ENCODE peak calls at places on chromosomes 5 and 9, in seven cellular contexts. C, N, H, V, B, O and P are unnamed samples.

GRCh38 chr5:121189569-121190305 is 661.9 kb upstream of the FTMT start:
- DNase-seq in N (no peak), O (no peak), H (peak), B (no peak), V (no peak), C (no peak), P (no peak)

GRCh38 chr9:122904466-122904822 is 715 bp downstream of the RC3H2 start:
- DNase-seq in O (no peak), V (no peak), N (peak), C (no peak), B (peak), H (peak), P (no peak)

GRCh38 chr5:82335807-82336206 is 57.7 kb upstream of the RPS23 start:
- DNase-seq in N (no peak), C (no peak), V (no peak), B (no peak), H (no peak), O (no peak), P (no peak)

GRCh38 chr5:139368613-139369012 is 14.5 kb downstream of the SLC23A1 start:
- DNase-seq in B (no peak), V (no peak), O (no peak), C (no peak), H (no peak), N (no peak), P (no peak)

GRCh38 chr9:93300585-93301081 is 116.7 kb downstream of the WNK2 start:
- DNase-seq in C (no peak), V (no peak), B (peak), H (peak), N (no peak), O (no peak), P (no peak)

GRCh38 chr5:22044229-22044628 is 808.9 kb downstream of the CDH12 start:
- DNase-seq in B (no peak), V (no peak), O (no peak), H (no peak), N (no peak), C (no peak), P (no peak)

GRCh38 chr5:135468541-135468940 is 16.4 kb upstream of the TIFAB start:
- DNase-seq in H (no peak), O (no peak), B (no peak), V (no peak), N (no peak), C (no peak), P (no peak)

GRCh38 chr5:109866051-109866450 is 176.3 kb downstream of the MAN2A1 start:
- DNase-seq in B (no peak), V (no peak), N (no peak), C (no peak), H (no peak), O (no peak), P (no peak)

GRCh38 chr5:143106175-143106574 is 297.3 kb downstream of the NR3C1 start:
- DNase-seq in C (no peak), B (no peak), H (peak), N (peak), O (no peak), V (no peak), P (peak)

GRCh38 chr9:98240475-98240874 is 15.0 kb downstream of the TBC1D2 start:
- DNase-seq in O (no peak), C (no peak), V (no peak), B (peak), N (no peak), H (no peak), P (no peak)

GRCh38 chr9:110192531-110193326 is 15.2 kb downstream of the C9orf152 start:
- DNase-seq in N (no peak), C (no peak), B (no peak), O (no peak), V (no peak), H (no peak), P (no peak)

GRCh38 chr9:30103647-30104394 is 2280.6 kb upstream of the ACO1 start:
- DNase-seq in C (no peak), N (no peak), O (no peak), V (no peak), H (no peak), B (no peak), P (no peak)

GRCh38 chr5:157651011-157651611 is 1.1 kb downstream of the SOX30 start:
- DNase-seq in N (no peak), H (no peak), C (no peak), V (no peak), O (no peak), B (no peak), P (no peak)

GRCh38 chr5:11143456-11144267 is 382.6 kb upstream of the DAP start:
- DNase-seq in H (no peak), N (no peak), V (no peak), O (no peak), B (no peak), C (no peak), P (no peak)

GRCh38 chr9:31597977-31598376 is 786.5 kb upstream of the ACO1 start:
- DNase-seq in C (no peak), O (no peak), V (peak), B (no peak), H (no peak), N (peak), P (no peak)

GRCh38 chr5:34915856-34916192 is 313 bp downstream of the BRIX1 start:
- DNase-seq in B (no peak), N (no peak), O (no peak), H (no peak), C (no peak), V (no peak), P (no peak)

GRCh38 chr5:8700691-8701090 is 831.7 kb downstream of the MTRR start:
- DNase-seq in N (no peak), O (no peak), B (no peak), H (no peak), C (no peak), V (no peak), P (no peak)
- TF ChIP-seq JUND in N (no peak), O (no peak), B (no peak), H (no peak), C (no peak), V (no peak), P (no peak)

GRCh38 chr5:20359377-20359776 is 371.4 kb upstream of the CDH18 start:
- DNase-seq in O (no peak), C (no peak), N (no peak), V (no peak), B (no peak), H (no peak), P (no peak)
- TF ChIP-seq JUND in O (no peak), C (no peak), N (no peak), V (no peak), B (no peak), H (no peak), P (no peak)

DNA sequence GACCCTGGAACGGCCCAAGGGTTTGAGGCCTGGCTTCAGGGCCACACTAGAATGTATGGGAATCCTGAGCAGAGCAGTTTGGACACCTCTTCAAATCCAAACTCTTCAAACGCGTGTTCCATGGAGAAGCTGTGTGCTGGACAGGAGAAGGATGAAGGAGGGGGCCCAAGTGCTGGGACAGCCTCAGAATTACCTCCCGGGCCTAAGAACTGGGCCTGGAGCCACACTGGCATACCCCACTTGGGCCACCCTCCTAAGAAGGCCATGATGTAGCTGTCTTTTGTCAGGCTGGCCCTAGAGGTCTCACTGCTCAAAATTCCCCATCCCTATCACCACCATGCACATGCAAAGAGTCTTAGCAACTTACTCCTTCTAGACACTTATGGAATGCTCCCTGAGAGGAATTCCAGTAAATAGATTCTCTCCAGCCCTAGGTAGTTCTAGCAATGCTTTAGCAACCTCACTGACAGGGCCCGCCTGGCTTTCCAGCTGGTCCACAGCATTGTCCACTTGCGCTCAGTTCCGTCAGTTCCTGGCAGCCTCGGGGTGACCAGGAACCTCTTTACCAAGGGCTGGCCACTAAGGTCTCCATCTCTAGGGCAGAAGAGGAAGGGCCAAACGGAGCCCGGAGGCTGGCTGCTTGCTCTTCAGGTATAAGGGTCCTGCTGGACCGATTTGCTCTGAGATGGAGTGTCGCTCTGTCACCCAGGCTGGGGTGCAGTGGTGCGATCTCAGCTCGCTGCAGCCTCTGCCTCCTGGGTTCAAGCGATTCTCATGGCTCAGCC is 75.3 kb downstream of the RGS3 start:
- DNase-seq in C (no peak), O (no peak), H (no peak), N (no peak), B (no peak), V (no peak), P (no peak)
- TF ChIP-seq JUND in C (no peak), O (no peak), H (no peak), N (no peak), B (no peak), V (no peak), P (no peak)

GRCh38 chr9:136532799-136533774 is 12.8 kb downstream of the NOTCH1 start:
- DNase-seq in H (no peak), V (no peak), N (no peak), C (no peak), O (no peak), B (no peak), P (no peak)
- TF ChIP-seq JUND in H (no peak), V (no peak), N (no peak), C (no peak), O (no peak), B (no peak), P (no peak)

DNA sequence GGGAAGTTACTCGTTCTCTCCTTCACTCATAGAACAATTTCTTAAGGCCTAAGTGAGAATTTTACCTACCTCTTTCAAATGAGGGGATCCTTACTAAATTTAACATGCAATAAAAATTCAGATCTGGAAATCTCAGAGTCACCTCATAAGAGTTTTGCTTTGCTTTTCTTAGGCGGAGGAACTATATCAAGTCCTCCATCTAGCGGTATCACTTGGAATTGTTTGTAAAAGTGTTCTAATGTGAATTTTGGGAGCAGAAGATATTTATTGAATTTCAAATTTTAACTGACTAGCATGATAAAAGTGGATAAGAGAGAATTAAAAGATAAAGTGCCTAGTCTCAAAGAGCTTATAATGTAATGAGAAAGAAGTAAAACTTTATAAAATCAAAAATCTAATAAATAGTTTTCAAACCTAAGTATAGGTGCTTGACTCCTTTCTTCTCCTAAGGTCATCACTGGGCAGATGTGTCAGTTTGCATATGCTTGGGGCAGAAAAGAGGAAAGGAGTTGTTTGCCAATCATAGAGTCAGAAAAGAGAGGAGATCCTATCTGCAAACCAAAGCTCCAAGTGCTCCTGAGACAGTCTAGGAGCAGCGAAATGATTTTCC is 145.7 kb upstream of the DAB2 start:
- DNase-seq in H (peak), B (peak), N (peak), O (no peak), C (no peak), V (peak), P (peak)
- TF ChIP-seq JUND in H (no peak), B (no peak), N (no peak), O (no peak), C (no peak), V (no peak), P (no peak)

DNA sequence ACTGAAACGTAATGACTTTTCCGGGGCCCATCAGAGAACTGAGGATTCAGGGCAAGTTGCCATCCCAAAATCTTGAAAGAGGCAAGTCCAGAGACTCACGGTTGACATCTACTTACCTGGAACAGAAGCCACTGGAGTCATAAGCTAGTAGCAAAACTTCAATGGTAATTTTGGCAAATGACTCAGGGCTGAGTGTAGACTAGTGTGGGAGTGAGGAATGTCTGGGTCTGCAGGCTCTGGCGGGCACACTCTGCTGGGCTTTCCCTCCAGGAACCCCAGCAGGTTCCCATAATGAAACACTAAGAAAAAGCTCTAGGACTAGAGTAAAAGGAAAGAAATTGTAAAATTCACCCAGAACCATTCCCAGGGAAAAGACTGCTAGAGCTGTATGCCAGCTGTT is 122.9 kb upstream of the NFIL3 start:
- DNase-seq in H (no peak), C (no peak), B (no peak), O (no peak), V (no peak), N (no peak), P (no peak)
- TF ChIP-seq JUND in H (no peak), C (no peak), B (no peak), O (no peak), V (no peak), N (no peak), P (no peak)

DNA sequence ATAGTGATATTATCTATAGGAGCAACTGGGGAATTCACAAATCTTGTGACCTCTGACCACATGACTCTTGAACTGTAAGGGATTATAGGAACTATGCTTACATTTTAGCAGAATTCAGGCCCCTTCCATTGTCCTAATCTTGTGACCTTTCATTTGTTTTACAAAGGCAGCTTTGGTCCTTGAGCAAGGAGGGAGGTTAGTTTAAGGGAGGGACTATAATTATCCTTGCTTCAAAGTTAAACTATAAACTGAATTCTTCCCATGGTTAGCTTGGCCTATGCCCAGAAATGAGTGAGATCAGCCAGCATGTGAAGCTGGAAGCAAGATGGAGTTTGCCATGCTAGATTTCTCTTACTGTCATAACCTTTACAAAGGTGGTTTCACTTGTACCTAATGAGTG is 51.2 kb downstream of the TARS1 start:
- DNase-seq in B (no peak), V (no peak), N (peak), O (no peak), C (no peak), H (no peak), P (no peak)
- TF ChIP-seq JUND in B (no peak), V (no peak), N (no peak), O (no peak), C (no peak), H (no peak), P (no peak)

GRCh38 chr5:122313001-122313402 is 965 bp downstream of the SNCAIP start:
- DNase-seq in O (no peak), B (no peak), C (no peak), H (peak), N (no peak), V (no peak), P (no peak)

GRCh38 chr5:122311888-122312669 is at the start of gene SNCAIP:
- DNase-seq in H (peak), B (peak), O (no peak), C (peak), N (no peak), V (no peak), P (no peak)

GRCh38 chr5:122312670-122312988 is 592 bp downstream of the SNCAIP start:
- DNase-seq in B (no peak), N (no peak), C (no peak), O (no peak), V (no peak), H (peak), P (no peak)

GRCh38 chr5:122310886-122311285 is 1.2 kb upstream of the SNCAIP start:
- DNase-seq in V (no peak), B (no peak), N (no peak), H (no peak), O (no peak), C (no peak), P (no peak)

DNA sequence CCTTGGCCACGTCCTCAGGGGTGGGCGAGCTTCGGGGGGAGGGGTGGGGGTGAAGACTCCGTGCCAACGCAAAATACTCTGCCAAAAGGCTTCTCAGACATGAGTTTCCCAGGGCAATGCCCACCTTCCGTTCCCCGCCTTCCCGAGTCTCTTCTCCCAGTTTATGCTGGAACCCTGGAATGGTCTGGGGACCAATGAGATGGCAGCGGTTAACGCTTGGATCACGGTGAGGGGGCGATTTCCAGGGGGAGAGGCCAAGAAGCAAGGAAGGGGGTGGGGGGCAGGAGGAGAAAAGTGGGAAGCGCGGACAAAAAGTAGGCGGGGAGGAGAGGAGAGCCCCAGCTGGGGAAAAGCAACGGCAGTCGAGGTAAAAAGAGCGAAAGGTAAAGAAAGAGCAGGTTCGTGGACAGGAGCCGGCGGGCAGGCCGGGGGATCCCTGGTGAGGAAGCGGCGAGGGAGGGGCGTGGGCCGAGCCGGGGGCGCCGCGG is 593 bp upstream of the SNCAIP start:
- DNase-seq in C (peak), O (no peak), B (no peak), H (no peak), N (no peak), V (no peak), P (no peak)
- TF ChIP-seq JUND in C (no peak), O (no peak), B (no peak), H (no peak), N (no peak), V (no peak), P (no peak)

GRCh38 chr5:152595327-152595890 is 190.3 kb upstream of the NMUR2 start:
- DNase-seq in V (no peak), N (no peak), O (no peak), C (no peak), B (no peak), H (no peak), P (no peak)

GRCh38 chr5:152593388-152593787 is 188.3 kb upstream of the NMUR2 start:
- DNase-seq in H (peak), B (no peak), C (no peak), O (no peak), V (no peak), N (peak), P (peak)

GRCh38 chr5:152592416-152592815 is 187.3 kb upstream of the NMUR2 start:
- DNase-seq in N (no peak), B (no peak), H (no peak), C (no peak), V (no peak), O (no peak), P (no peak)
- TF ChIP-seq JUND in N (no peak), B (no peak), H (no peak), C (no peak), V (no peak), O (no peak), P (no peak)